ENCODE peak calls at places on chromosome 4, in ten cellular contexts. H is AG09309, G is upper lobe of left lung, K is nephron progenitor cell, C is upper lobe of right lung, P is fibroblast of lung, N is MCF 10A, S is lower lobe of right lung, R is A549, X is uterus. V is an unnamed sample.

GRCh38 chr4:101252721-101253120 is 94.6 kb downstream of the PPP3CA start:
- DNase-seq in S (no peak), R (no peak), X (no peak), G (no peak), P (peak), K (no peak), H (no peak), C (no peak), N (no peak), V (no peak)

GRCh38 chr4:40720931-40721330 is 28.8 kb upstream of the NSUN7 start:
- DNase-seq in R (no peak), K (no peak), P (no peak), G (no peak), X (no peak), C (no peak), H (no peak), N (no peak), S (no peak), V (no peak)

GRCh38 chr4:7170012-7170411 is 22.3 kb upstream of the SORCS2 start:
- DNase-seq in S (peak), K (no peak), C (peak), N (no peak), P (no peak), H (no peak), X (no peak), R (no peak), G (no peak), V (no peak)

GRCh38 chr4:139849219-139849618 is 183.6 kb downstream of the MGST2 start:
- DNase-seq in K (no peak), X (no peak), P (no peak), G (no peak), C (no peak), S (no peak), R (no peak), N (no peak), H (no peak), V (no peak)

GRCh38 chr4:173924561-173924960 is 358.9 kb downstream of the FBXO8 start:
- DNase-seq in H (no peak), P (no peak), G (no peak), K (no peak), C (no peak), N (no peak), X (no peak), S (no peak), R (no peak), V (no peak)

GRCh38 chr4:78691971-78692814 is 84.0 kb upstream of the BMP2K start:
- DNase-seq in K (no peak), S (no peak), H (no peak), P (no peak), X (no peak), N (no peak), R (no peak), C (no peak), G (no peak), V (no peak)

GRCh38 chr4:11505225-11505971 is 76.7 kb upstream of the HS3ST1 start:
- DNase-seq in R (no peak), G (no peak), S (no peak), N (peak), P (no peak), K (no peak), H (no peak), X (no peak), C (no peak), V (no peak)

GRCh38 chr4:164239976-164240375 is 514.0 kb upstream of the SMIM31 start:
- DNase-seq in G (no peak), S (no peak), K (no peak), X (no peak), C (no peak), N (no peak), H (no peak), R (no peak), P (no peak), V (no peak)

GRCh38 chr4:1720163-1720983 is 750 bp downstream of the TMEM129 start:
- DNase-seq in R (no peak), K (peak), N (peak), H (no peak), S (peak), C (peak), G (peak), X (no peak), P (peak), V (peak)

GRCh38 chr4:104491826-104492771 is 2.6 kb downstream of the CXXC4 start:
- DNase-seq in K (no peak), H (no peak), X (no peak), P (peak), N (peak), G (no peak), R (peak), C (no peak), S (no peak), V (peak)

GRCh38 chr4:184744251-184744650 is 10.4 kb upstream of the CENPU start:
- DNase-seq in X (no peak), P (no peak), G (no peak), N (no peak), R (no peak), H (no peak), S (no peak), K (no peak), C (no peak), V (no peak)

GRCh38 chr4:82975792-82976191 is 34.8 kb downstream of the LIN54 start:
- DNase-seq in G (no peak), K (no peak), R (no peak), C (no peak), P (peak), H (no peak), S (no peak), N (no peak), X (no peak), V (no peak)

GRCh38 chr4:8123865-8124264 is 34.7 kb downstream of the ABLIM2 start:
- DNase-seq in S (no peak), H (no peak), R (no peak), X (no peak), N (no peak), K (no peak), C (no peak), G (no peak), P (no peak), V (no peak)

GRCh38 chr4:30719363-30720020 is 677 bp upstream of the PCDH7 start:
- DNase-seq in C (no peak), G (no peak), N (peak), H (no peak), K (peak), S (no peak), P (peak), X (peak), R (peak), V (peak)

GRCh38 chr4:2073808-2074481 is 14.8 kb downstream of the NAT8L start:
- DNase-seq in R (no peak), P (no peak), C (peak), X (no peak), S (no peak), K (no peak), H (no peak), G (no peak), N (no peak), V (no peak)

GRCh38 chr4:123976285-123976684 is 579.7 kb downstream of the SPRY1 start:
- DNase-seq in P (peak), R (no peak), H (no peak), S (no peak), K (peak), C (no peak), N (no peak), G (no peak), X (no peak), V (no peak)

GRCh38 chr4:159193256-159193655 is 90.4 kb downstream of the RAPGEF2 start:
- DNase-seq in P (no peak), G (no peak), S (no peak), K (no peak), N (no peak), X (no peak), C (no peak), R (no peak), H (no peak), V (no peak)

GRCh38 chr4:88090898-88091297 is 67.5 kb downstream of the ABCG2 start:
- DNase-seq in S (no peak), C (no peak), R (no peak), H (no peak), K (no peak), N (no peak), P (no peak), G (no peak), X (no peak), V (no peak)

GRCh38 chr4:120830204-120830603 is 92.3 kb downstream of the PRDM5 start:
- DNase-seq in X (no peak), R (no peak), H (no peak), N (no peak), P (peak), G (no peak), C (no peak), S (no peak), K (no peak), V (peak)

GRCh38 chr4:80265571-80266266 is 745 bp upstream of the FGF5 start:
- DNase-seq in X (no peak), C (no peak), N (peak), H (peak), R (no peak), G (no peak), P (peak), K (peak), S (no peak), V (no peak)

GRCh38 chr4:127634181-127634580 is 1.4 kb downstream of the INTU start:
- DNase-seq in N (no peak), P (peak), R (no peak), X (no peak), C (no peak), G (no peak), S (no peak), H (peak), K (no peak), V (no peak)

GRCh38 chr4:68905598-68906237 is 45.9 kb downstream of the UGT2A3 start:
- DNase-seq in H (no peak), C (no peak), X (no peak), S (no peak), P (peak), K (no peak), G (no peak), N (no peak), R (no peak), V (no peak)

GRCh38 chr4:115834441-115834840 is 721.0 kb upstream of the NDST4 start:
- DNase-seq in R (no peak), X (no peak), G (no peak), K (no peak), S (no peak), C (no peak), H (no peak), P (no peak), N (no peak), V (no peak)

GRCh38 chr4:42519803-42520417 is 122.6 kb downstream of the SHISA3 start:
- DNase-seq in N (peak), R (peak), X (peak), K (peak), G (no peak), P (peak), S (no peak), C (no peak), H (peak), V (peak)

GRCh38 chr4:89590102-89590501 is 246.9 kb downstream of the SNCA start:
- DNase-seq in X (no peak), N (no peak), K (no peak), G (no peak), R (no peak), H (no peak), C (no peak), P (no peak), S (no peak), V (no peak)

GRCh38 chr4:89587364-89587763 is 249.6 kb downstream of the SNCA start:
- DNase-seq in G (no peak), P (no peak), C (no peak), N (no peak), R (no peak), S (no peak), K (no peak), H (no peak), X (no peak), V (no peak)

GRCh38 chr4:89588366-89588765 is 248.6 kb downstream of the SNCA start:
- DNase-seq in N (no peak), C (no peak), H (no peak), G (no peak), X (no peak), R (no peak), P (no peak), K (no peak), S (no peak), V (no peak)

GRCh38 chr4:89586318-89586717 is 250.6 kb downstream of the SNCA start:
- DNase-seq in S (no peak), R (no peak), H (no peak), C (no peak), N (no peak), X (no peak), G (no peak), K (no peak), P (peak), V (no peak)

DNA sequence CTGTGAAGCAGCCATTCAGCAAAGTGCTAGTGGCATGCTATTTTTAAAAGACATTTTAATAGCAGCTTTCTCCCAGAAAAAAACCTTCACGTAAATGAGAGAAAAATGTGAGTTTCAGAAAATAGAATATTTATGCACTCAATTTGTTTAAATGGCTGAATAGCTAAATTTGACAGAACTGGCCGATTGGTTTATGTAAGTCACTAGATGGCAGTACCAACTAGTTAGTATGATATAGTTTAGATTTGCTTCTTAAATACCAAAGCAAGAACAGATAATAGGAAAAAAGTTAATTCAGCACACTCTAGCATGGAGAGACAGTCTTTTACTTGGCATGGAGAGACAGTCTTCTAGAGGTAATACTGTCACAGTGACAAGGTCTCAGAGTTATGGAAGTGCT is 250.1 kb downstream of the SNCA start:
- DNase-seq in G (no peak), K (no peak), C (no peak), P (peak), H (peak), N (peak), S (no peak), R (no peak), X (no peak), V (no peak)
- TF ChIP-seq CTCF in G (no peak), K (no peak), C (no peak), P (peak), H (peak), N (peak), S (no peak), R (peak), X (peak), V (no peak)

GRCh38 chr4:151045907-151046306 is 30.8 kb upstream of the LRBA start:
- DNase-seq in N (peak), X (no peak), K (no peak), P (no peak), G (no peak), S (no peak), H (no peak), R (no peak), C (no peak), V (no peak)
- TF ChIP-seq CTCF in N (no peak), X (no peak), K (no peak), P (no peak), G (no peak), S (no peak), H (no peak), R (peak), C (no peak), V (no peak)

GRCh38 chr4:3318561-3319021 is 25.8 kb downstream of the RGS12 start:
- DNase-seq in P (no peak), G (no peak), C (peak), K (no peak), R (no peak), X (no peak), N (no peak), S (no peak), H (no peak), V (peak)
- TF ChIP-seq CTCF in P (no peak), G (no peak), C (peak), K (peak), R (no peak), X (no peak), N (no peak), S (no peak), H (no peak), V (no peak)

GRCh38 chr4:10160280-10160856 is 43.8 kb upstream of the WDR1 start:
- DNase-seq in K (no peak), P (peak), C (no peak), S (no peak), N (peak), H (no peak), R (no peak), G (no peak), X (no peak), V (no peak)
- TF ChIP-seq CTCF in K (peak), P (peak), C (peak), S (peak), N (no peak), H (peak), R (no peak), G (no peak), X (no peak), V (no peak)

DNA sequence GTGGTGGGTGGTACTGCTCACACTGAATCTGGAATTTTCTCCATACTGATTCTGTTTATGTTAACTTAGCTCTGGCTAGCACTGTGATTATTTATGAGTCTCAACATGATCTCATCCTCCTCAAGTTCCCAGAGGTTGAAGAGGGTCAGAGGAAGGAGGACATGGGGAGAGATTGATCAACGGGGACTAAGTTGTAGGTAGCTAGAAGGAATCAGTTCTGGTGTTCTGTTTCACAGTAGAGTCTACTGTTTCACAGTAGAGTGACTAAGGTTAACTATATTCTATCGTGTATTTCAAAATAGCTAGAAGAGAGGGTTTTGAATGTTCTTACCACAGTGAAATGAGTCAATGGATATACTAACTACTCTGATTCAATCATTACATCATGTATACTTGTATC is 380.0 kb downstream of the ADAM29 start:
- DNase-seq in R (no peak), H (no peak), S (no peak), G (no peak), K (no peak), X (no peak), N (peak), C (no peak), P (peak), V (no peak)
- TF ChIP-seq CTCF in R (no peak), H (no peak), S (no peak), G (no peak), K (no peak), X (no peak), N (no peak), C (no peak), P (no peak), V (no peak)

DNA sequence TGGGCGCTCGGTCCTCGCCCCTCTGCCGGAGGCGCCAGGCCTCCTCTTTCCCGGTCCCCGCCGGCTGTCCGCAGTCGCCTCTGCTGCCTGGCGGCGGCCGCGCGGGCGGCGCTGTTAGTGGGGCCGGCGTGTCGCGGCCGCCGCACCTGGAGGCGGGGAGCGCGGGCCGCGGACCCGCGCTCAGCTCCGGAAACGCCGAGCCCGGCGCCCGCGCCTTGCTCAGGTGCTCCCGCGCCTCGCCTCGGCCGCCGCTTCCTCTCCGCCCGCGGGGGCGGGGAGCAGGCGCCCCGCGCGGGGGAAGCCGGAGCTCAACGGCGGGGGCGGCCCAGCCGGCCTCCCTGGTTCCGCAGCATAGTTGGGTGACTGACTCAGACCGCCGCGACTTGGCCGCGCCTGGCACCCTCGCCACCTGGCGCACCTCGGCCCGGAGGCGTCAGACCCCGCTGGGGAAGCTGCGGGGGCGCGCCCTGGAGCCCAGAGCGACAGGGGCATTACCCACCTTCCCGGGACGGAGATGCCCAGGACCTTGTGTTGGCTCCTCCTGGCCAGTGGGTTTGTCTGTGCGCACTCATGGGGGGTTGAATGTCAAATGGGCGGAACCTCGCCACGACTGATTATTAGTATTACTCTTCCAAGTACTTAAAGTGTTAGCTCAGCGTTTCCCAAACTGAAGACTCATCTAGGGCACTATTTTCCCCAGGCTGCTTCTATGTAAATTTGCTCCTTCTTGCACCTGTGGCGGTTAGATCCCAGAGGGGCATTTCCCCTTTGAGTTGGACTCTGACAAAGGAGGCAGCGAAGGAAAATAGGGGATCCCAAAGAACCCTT is at the start of gene ARAP2:
- DNase-seq in G (peak), N (peak), H (no peak), X (peak), P (peak), K (peak), C (peak), R (peak), S (peak), V (peak)
- TF ChIP-seq CTCF in G (no peak), N (no peak), H (no peak), X (no peak), P (no peak), K (no peak), C (no peak), R (no peak), S (no peak), V (no peak)

GRCh38 chr4:112325522-112325921 is 28.4 kb downstream of the ALPK1 start:
- DNase-seq in K (no peak), P (no peak), X (no peak), S (no peak), R (no peak), H (no peak), G (no peak), N (no peak), C (no peak), V (no peak)

GRCh38 chr4:112332398-112332797 is 35.2 kb downstream of the ALPK1 start:
- DNase-seq in S (no peak), R (no peak), C (no peak), H (no peak), X (no peak), G (no peak), K (no peak), N (no peak), P (no peak), V (no peak)

GRCh38 chr4:112330921-112331320 is 33.8 kb downstream of the ALPK1 start:
- DNase-seq in S (no peak), G (no peak), C (no peak), N (no peak), X (no peak), P (no peak), H (no peak), R (no peak), K (no peak), V (no peak)

GRCh38 chr4:112329672-112330372 is 32.7 kb downstream of the ALPK1 start:
- DNase-seq in X (no peak), C (no peak), R (no peak), G (no peak), K (no peak), H (no peak), S (no peak), N (no peak), P (no peak), V (no peak)

DNA sequence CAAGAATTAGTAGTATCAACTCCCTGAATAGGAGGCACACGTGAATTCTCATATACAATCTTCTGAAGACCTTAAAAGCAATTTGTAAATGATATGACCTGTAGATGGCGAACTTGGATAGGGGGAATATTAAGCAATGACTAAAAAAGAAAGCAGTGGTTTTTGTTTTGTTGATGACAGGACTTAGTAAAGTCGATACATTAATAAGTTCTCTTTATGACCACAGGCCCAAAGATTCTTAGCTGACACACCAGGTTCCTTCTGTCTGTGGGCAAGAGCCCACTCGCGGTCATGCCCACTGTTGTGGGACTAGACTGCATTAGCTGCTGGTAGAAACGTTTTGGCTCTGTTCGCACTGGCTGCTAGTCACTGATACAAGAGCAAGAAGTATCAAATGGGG is 30.8 kb downstream of the ALPK1 start:
- DNase-seq in S (no peak), P (peak), C (no peak), R (no peak), H (no peak), K (no peak), X (no peak), N (peak), G (no peak), V (no peak)
- TF ChIP-seq CTCF in S (peak), P (peak), C (peak), R (peak), H (peak), K (peak), X (peak), N (peak), G (peak), V (no peak)